ENCODE peak calls at places on chromosomes 12 and 14, in seven cellular contexts. I, P, R, V, K, H and D are unnamed samples.

GRCh38 chr12:51131745-51132521 is 41.0 kb downstream of the TFCP2 start:
- DNase-seq in I (no peak), P (no peak), R (no peak), V (no peak), K (no peak), H (no peak), D (no peak)

GRCh38 chr14:77498984-77499527 is 440 bp upstream of the ISM2 start:
- DNase-seq in I (peak; percentile 32), P (no peak), R (peak; percentile 15), V (no peak), K (no peak), H (no peak), D (no peak)

GRCh38 chr12:54357802-54358619 is 6.3 kb downstream of the GPR84 start:
- DNase-seq in I (no peak), P (no peak), R (peak; percentile 50), V (peak; percentile 83), K (peak; percentile 30), H (peak; percentile 71), D (no peak)

GRCh38 chr14:53581497-53581896 is 375.1 kb downstream of the BMP4 start:
- DNase-seq in I (no peak), P (no peak), R (no peak), V (no peak), K (no peak), H (no peak), D (no peak)

GRCh38 chr12:93127582-93128331 is 198.7 kb upstream of the EEA1 start:
- DNase-seq in I (peak; percentile 84), P (peak; percentile 83), R (peak; percentile 76), V (peak; percentile 90), K (no peak), H (peak; percentile 88), D (peak; percentile 95)

GRCh38 chr14:53533384-53533975 is 380.4 kb upstream of the DDHD1 start:
- DNase-seq in I (no peak), P (no peak), R (no peak), V (no peak), K (no peak), H (no peak), D (no peak)

GRCh38 chr14:20460458-20461229 is 590 bp downstream of the PIP4P1 start:
- DNase-seq in I (peak; percentile 39), P (no peak), R (no peak), V (peak; percentile 61), K (peak; percentile 63), H (peak; percentile 49), D (no peak)

GRCh38 chr12:49131973-49132461 is 822 bp upstream of the TUBA1B start:
- DNase-seq in I (peak; percentile 28), P (peak; percentile 52), R (peak; percentile 14), V (peak; percentile 25), K (no peak), H (no peak), D (peak; percentile 37)

GRCh38 chr12:75868501-75868900 is 163.1 kb downstream of the PHLDA1 start:
- DNase-seq in I (no peak), P (peak; percentile 46), R (no peak), V (no peak), K (no peak), H (peak; percentile 53), D (no peak)

GRCh38 chr14:50062438-50063039 is 53.8 kb downstream of the VCPKMT start:
- DNase-seq in I (peak; percentile 77), P (peak; percentile 82), R (peak; percentile 60), V (no peak), K (peak; percentile 75), H (no peak), D (peak; percentile 87)

GRCh38 chr14:105292810-105293711 is 7.7 kb downstream of the BRF1 start:
- DNase-seq in I (no peak), P (no peak), R (no peak), V (no peak), K (no peak), H (no peak), D (no peak)